ENCODE peak calls at places on chromosomes 7 and 10, in eight cellular contexts. J is mesothelial cell of epicardium; W is amygdala; M is prostate gland; X is testis; H is CD8-positive, alpha-beta T cell; A is A172; F is left ventricle myocardium superior. P is an unnamed sample.

GRCh38 chr7:92451645-92452044 is 4.4 kb downstream of the GATAD1 start:
- DNase-seq in M (no peak), W (no peak), H (no peak), F (no peak), X (no peak), J (no peak), A (no peak), P (no peak)

GRCh38 chr7:137619181-137619580 is 227.6 kb downstream of the DGKI start:
- DNase-seq in J (no peak), H (no peak), W (no peak), X (no peak), A (no peak), M (no peak), F (no peak), P (no peak)

GRCh38 chr7:56124981-56125380 is 8.8 kb upstream of the NUPR2 start:
- DNase-seq in X (no peak), F (no peak), M (no peak), W (no peak), A (no peak), H (no peak), J (no peak), P (no peak)

GRCh38 chr10:45673074-45673628 is 579 bp upstream of the ZFAND4 start:
- DNase-seq in M (no peak), H (no peak), F (no peak), X (peak), J (no peak), W (no peak), A (no peak), P (no peak)

GRCh38 chr10:44743539-44743938 is 167.6 kb upstream of the TMEM72 start:
- DNase-seq in H (no peak), W (no peak), X (no peak), F (no peak), M (no peak), A (no peak), J (no peak), P (no peak)

GRCh38 chr10:132836832-132837540 is 51.0 kb upstream of the NKX6-2 start:
- DNase-seq in W (no peak), H (peak), M (no peak), F (peak), A (peak), X (peak), J (peak), P (no peak)

GRCh38 chr7:95026421-95027072 is 119.2 kb downstream of the PPP1R9A start:
- DNase-seq in A (no peak), F (no peak), H (no peak), X (no peak), J (no peak), M (no peak), W (no peak), P (no peak)

GRCh38 chr10:18606051-18606730 is 45.2 kb downstream of the NSUN6 start:
- DNase-seq in J (no peak), W (no peak), F (no peak), M (no peak), X (no peak), A (no peak), H (no peak), P (no peak)

GRCh38 chr10:43680035-43680434 is 31.4 kb upstream of the ZNF32 start:
- DNase-seq in W (no peak), M (no peak), H (no peak), A (peak), X (no peak), F (no peak), J (no peak), P (no peak)

GRCh38 chr7:133081119-133081604 is 728 bp downstream of the CHCHD3 start:
- DNase-seq in J (no peak), W (no peak), M (no peak), A (peak), H (no peak), F (no peak), X (peak), P (no peak)

GRCh38 chr10:112002191-112002590 is 181.4 kb downstream of the GPAM start:
- DNase-seq in F (no peak), W (no peak), H (no peak), X (no peak), A (no peak), M (no peak), J (no peak), P (no peak)

GRCh38 chr7:47520408-47520807 is 61.5 kb downstream of the TNS3 start:
- DNase-seq in A (no peak), M (no peak), F (peak), X (no peak), W (no peak), J (no peak), H (no peak), P (no peak)

GRCh38 chr10:92931597-92931996 is 83.3 kb downstream of the EXOC6 start:
- DNase-seq in J (no peak), A (no peak), W (no peak), F (no peak), M (no peak), X (no peak), H (no peak), P (no peak)

GRCh38 chr10:71647526-71648354 is 71.8 kb downstream of the C10orf105 start:
- DNase-seq in W (no peak), A (no peak), X (no peak), J (no peak), F (no peak), M (no peak), H (no peak), P (no peak)

GRCh38 chr10:88200637-88201036 is 337.2 kb downstream of the PTEN start:
- DNase-seq in X (peak), H (no peak), M (no peak), W (no peak), J (no peak), F (no peak), A (no peak), P (no peak)

GRCh38 chr10:78548369-78548985 is 514.8 kb downstream of the RPS24 start:
- DNase-seq in H (no peak), J (no peak), M (no peak), F (no peak), X (no peak), A (no peak), W (no peak), P (no peak)

GRCh38 chr7:137563986-137564385 is 220.5 kb upstream of the PTN start:
- DNase-seq in X (no peak), A (no peak), F (no peak), W (no peak), M (no peak), J (no peak), H (no peak), P (no peak)